ENCODE peak calls at places on chromosome 9, in eight cellular contexts. V is NCI-H1105; M is NCI-H2081; Y is cardiac muscle cell; P is HuH-7.5; L is amniotic stem cell; I is sciatic nerve; N is activated CD4-positive, alpha-beta memory T cell treated with anti-CD3 and anti-CD28 coated beads, Interleukin-2, amount 10 ng/mL, durations not matched to agents 7 days and 5 days. O is an unnamed sample.

GRCh38 chr9:114249424-114250234 is 73.3 kb upstream of the ORM1 start:
- DNase-seq in L (no peak), V (no peak), M (no peak), N (no peak), P (no peak), Y (no peak), I (no peak), O (no peak)

GRCh38 chr9:5269249-5269715 is 35.2 kb downstream of the RLN2 start:
- DNase-seq in L (no peak), I (no peak), M (no peak), V (no peak), P (peak; percentile 2), Y (peak; percentile 75), N (no peak), O (no peak)

GRCh38 chr9:74804018-74804385 is 83.7 kb downstream of the TRPM6 start:
- DNase-seq in P (no peak), V (no peak), L (no peak), I (no peak), Y (no peak), M (no peak), N (no peak), O (no peak)

GRCh38 chr9:19493174-19493811 is 84.5 kb downstream of the ACER2 start:
- DNase-seq in N (peak; percentile 48), M (peak; percentile 76), P (peak; percentile 29), Y (peak; percentile 94), V (peak; percentile 64), I (peak; percentile 62), L (peak; percentile 7), O (peak; percentile 57)

GRCh38 chr9:87711857-87712800 is 13.8 kb upstream of the CTSL start:
- DNase-seq in M (no peak), Y (peak; percentile 89), N (no peak), I (no peak), L (peak; percentile 59), P (no peak), V (no peak), O (no peak)

GRCh38 chr9:34125681-34126206 is 754 bp downstream of the DCAF12 start:
- DNase-seq in I (no peak), V (no peak), M (no peak), L (no peak), Y (peak; percentile 15), N (no peak), P (peak; percentile 18), O (peak; percentile 42)

GRCh38 chr9:132673355-132673754 is 3.1 kb downstream of the GTF3C4 start:
- DNase-seq in Y (peak; percentile 54), P (peak; percentile 42), N (no peak), I (no peak), M (peak; percentile 1), V (no peak), L (peak; percentile 24), O (no peak)

GRCh38 chr9:134040831-134041648 is 15.8 kb downstream of the BRD3OS start:
- DNase-seq in M (no peak), I (no peak), Y (no peak), P (no peak), V (no peak), L (no peak), N (no peak), O (no peak)

GRCh38 chr9:87223397-87224246 is 274.0 kb upstream of the DAPK1 start:
- DNase-seq in Y (peak; percentile 72), M (no peak), N (no peak), V (no peak), P (no peak), L (no peak), I (no peak), O (no peak)

GRCh38 chr9:135230817-135231520 is 143.5 kb downstream of the OLFM1 start:
- DNase-seq in N (no peak), V (no peak), Y (no peak), I (no peak), P (no peak), L (no peak), M (no peak), O (no peak)

GRCh38 chr9:5492965-5493364 is 17.4 kb upstream of the PDCD1LG2 start:
- DNase-seq in Y (no peak), I (no peak), N (no peak), V (no peak), M (no peak), P (no peak), L (no peak), O (no peak)

GRCh38 chr9:128098936-128099931 is 28.3 kb downstream of the PTGES2 start:
- DNase-seq in Y (no peak), L (peak; percentile 54), N (no peak), P (no peak), M (no peak), V (no peak), I (no peak), O (no peak)

GRCh38 chr9:91360551-91361293 is 996 bp downstream of the AUH start:
- DNase-seq in V (no peak), I (no peak), N (no peak), Y (no peak), M (no peak), L (no peak), P (no peak), O (no peak)

GRCh38 chr9:34994429-34995287 is 5.1 kb downstream of the DNAJB5 start:
- DNase-seq in N (no peak), V (no peak), Y (peak; percentile 68), I (no peak), P (peak; percentile 85), M (peak; percentile 73), L (no peak), O (no peak)

O was measured in activated CD8-positive, alpha-beta memory T cell treated with anti-CD3 and anti-CD28 coated beads, Interleukin-2, amount 10 ng/mL, durations not matched to agents 7 days and 5 days.